ENCODE peak calls at places on chromosomes 4 and X, in four cellular contexts. One of them, this sample, is unnamed.

GRCh38 chr4:103092245-103092644 is 7.4 kb downstream of the BDH2 start:
- DNase-seq in HepG2: no peak
- DNase-seq in GM12878: no peak
- DNase-seq in K562: no peak
- DNase-seq in this sample: no peak

GRCh38 chr4:15545371-15545770 is 75.7 kb downstream of the CC2D2A start:
- DNase-seq in K562: no peak
- DNase-seq in GM12878: no peak
- DNase-seq in HepG2: no peak
- DNase-seq in this sample: no peak

GRCh38 chrX:144566592-144566991 is 680.7 kb upstream of the SPANXN1 start:
- DNase-seq in GM12878: no peak
- DNase-seq in HepG2: no peak
- DNase-seq in K562: no peak
- DNase-seq in this sample: peak

GRCh38 chr4:147347217-147347616 is 133.7 kb upstream of the EDNRA start:
- DNase-seq in GM12878: no peak
- DNase-seq in K562: no peak
- DNase-seq in HepG2: no peak
- DNase-seq in this sample: no peak

GRCh38 chr4:89836897-89837384 is at the start of gene SNCA:
- DNase-seq in HepG2: no peak
- DNase-seq in GM12878: no peak
- DNase-seq in K562: peak
- DNase-seq in this sample: peak

GRCh38 chr4:67871867-67872266 is 11.9 kb downstream of the TMPRSS11D start:
- DNase-seq in GM12878: no peak
- DNase-seq in HepG2: peak
- DNase-seq in K562: peak
- DNase-seq in this sample: no peak

GRCh38 chr4:112099701-112100289 is 45.5 kb upstream of the FAM241A start:
- DNase-seq in GM12878: peak
- DNase-seq in K562: peak
- DNase-seq in HepG2: peak
- DNase-seq in this sample: no peak

GRCh38 chr4:102574317-102574716 is 73.2 kb downstream of the NFKB1 start:
- DNase-seq in GM12878: no peak
- DNase-seq in K562: no peak
- DNase-seq in HepG2: no peak
- DNase-seq in this sample: no peak

GRCh38 chr4:142307857-142308256 is 538.2 kb downstream of the INPP4B start:
- DNase-seq in GM12878: no peak
- DNase-seq in HepG2: no peak
- DNase-seq in K562: no peak
- DNase-seq in this sample: no peak

GRCh38 chr4:177374966-177375365 is 65.3 kb downstream of the NEIL3 start:
- DNase-seq in HepG2: no peak
- DNase-seq in GM12878: no peak
- DNase-seq in K562: no peak
- DNase-seq in this sample: no peak

GRCh38 chr4:72358483-72358882 is 210.5 kb downstream of the ADAMTS3 start:
- DNase-seq in K562: no peak
- DNase-seq in HepG2: no peak
- DNase-seq in GM12878: no peak
- DNase-seq in this sample: no peak

GRCh38 chr4:155889036-155889793 is 14.3 kb upstream of the TDO2 start:
- DNase-seq in GM12878: peak
- DNase-seq in K562: no peak
- DNase-seq in HepG2: no peak
- DNase-seq in this sample: no peak

GRCh38 chrX:47166126-47166525 is 21.1 kb downstream of the RBM10 start:
- DNase-seq in K562: no peak
- DNase-seq in HepG2: no peak
- DNase-seq in GM12878: no peak
- DNase-seq in this sample: no peak

GRCh38 chrX:30822068-30822671 is 66.9 kb downstream of the TAB3 start:
- DNase-seq in K562: peak
- DNase-seq in GM12878: peak
- DNase-seq in HepG2: peak
- DNase-seq in this sample: no peak

GRCh38 chr4:133808151-133808550 is 393.4 kb downstream of the PABPC4L start:
- DNase-seq in HepG2: no peak
- DNase-seq in GM12878: no peak
- DNase-seq in K562: no peak
- DNase-seq in this sample: no peak
- TF ChIP-seq CBX5 in HepG2: no peak
- TF ChIP-seq CBX5 in GM12878: no peak
- TF ChIP-seq CBX5 in K562: no peak
- TF ChIP-seq CBX5 in this sample: no peak

GRCh38 chrX:806586-806985 is 176.0 kb downstream of the SHOX start:
- DNase-seq in GM12878: no peak
- DNase-seq in K562: no peak
- DNase-seq in HepG2: no peak
- DNase-seq in this sample: no peak

GRCh38 chrX:809081-809480 is 178.5 kb downstream of the SHOX start:
- DNase-seq in HepG2: no peak
- DNase-seq in K562: no peak
- DNase-seq in GM12878: no peak
- DNase-seq in this sample: no peak

GRCh38 chrX:805988-806387 is 175.4 kb downstream of the SHOX start:
- DNase-seq in K562: no peak
- DNase-seq in HepG2: no peak
- DNase-seq in GM12878: no peak
- DNase-seq in this sample: no peak

GRCh38 chrX:810186-810585 is 179.6 kb downstream of the SHOX start:
- DNase-seq in HepG2: no peak
- DNase-seq in GM12878: no peak
- DNase-seq in K562: no peak
- DNase-seq in this sample: no peak
- H2AFZ ChIP-seq in HepG2: no peak
- H2AFZ ChIP-seq in GM12878: no peak
- H2AFZ ChIP-seq in K562: no peak
- H2AFZ ChIP-seq in this sample: no peak

GRCh38 chr4:84936123-84936522 is 30.4 kb downstream of the WDFY3 start:
- DNase-seq in HepG2: no peak
- DNase-seq in GM12878: no peak
- DNase-seq in K562: no peak
- DNase-seq in this sample: no peak

GRCh38 chr4:84940960-84941359 is 25.5 kb downstream of the WDFY3 start:
- DNase-seq in GM12878: no peak
- DNase-seq in HepG2: no peak
- DNase-seq in K562: no peak
- DNase-seq in this sample: no peak

GRCh38 chr4:84937381-84937977 is 29.0 kb downstream of the WDFY3 start:
- DNase-seq in GM12878: no peak
- DNase-seq in HepG2: no peak
- DNase-seq in K562: no peak
- DNase-seq in this sample: no peak

GRCh38 chr4:84939111-84939510 is 27.4 kb downstream of the WDFY3 start:
- DNase-seq in K562: no peak
- DNase-seq in GM12878: no peak
- DNase-seq in HepG2: no peak
- DNase-seq in this sample: no peak

GRCh38 chr4:84938316-84938715 is 28.2 kb downstream of the WDFY3 start:
- DNase-seq in GM12878: no peak
- DNase-seq in K562: no peak
- DNase-seq in HepG2: peak
- DNase-seq in this sample: no peak
- TF ChIP-seq HDAC2 in GM12878: no peak
- TF ChIP-seq HDAC2 in K562: no peak
- TF ChIP-seq HDAC2 in HepG2: no peak
- TF ChIP-seq HDAC2 in this sample: no peak

GRCh38 chrX:3567681-3568080 is 145.8 kb downstream of the PRKX start:
- DNase-seq in K562: no peak
- DNase-seq in HepG2: no peak
- DNase-seq in GM12878: no peak
- DNase-seq in this sample: no peak
- TF ChIP-seq CBX5 in K562: no peak
- TF ChIP-seq CBX5 in HepG2: no peak
- TF ChIP-seq CBX5 in GM12878: no peak
- TF ChIP-seq CBX5 in this sample: no peak

GRCh38 chr4:124727331-124727730 is 14.8 kb upstream of the ANKRD50 start:
- DNase-seq in GM12878: no peak
- DNase-seq in HepG2: no peak
- DNase-seq in K562: no peak
- DNase-seq in this sample: no peak

GRCh38 chr4:124726269-124726668 is 13.7 kb upstream of the ANKRD50 start:
- DNase-seq in K562: no peak
- DNase-seq in GM12878: no peak
- DNase-seq in HepG2: no peak
- DNase-seq in this sample: no peak

GRCh38 chr4:124717101-124717500 is 4.6 kb upstream of the ANKRD50 start:
- DNase-seq in K562: no peak
- DNase-seq in GM12878: no peak
- DNase-seq in HepG2: no peak
- DNase-seq in this sample: no peak

DNA sequence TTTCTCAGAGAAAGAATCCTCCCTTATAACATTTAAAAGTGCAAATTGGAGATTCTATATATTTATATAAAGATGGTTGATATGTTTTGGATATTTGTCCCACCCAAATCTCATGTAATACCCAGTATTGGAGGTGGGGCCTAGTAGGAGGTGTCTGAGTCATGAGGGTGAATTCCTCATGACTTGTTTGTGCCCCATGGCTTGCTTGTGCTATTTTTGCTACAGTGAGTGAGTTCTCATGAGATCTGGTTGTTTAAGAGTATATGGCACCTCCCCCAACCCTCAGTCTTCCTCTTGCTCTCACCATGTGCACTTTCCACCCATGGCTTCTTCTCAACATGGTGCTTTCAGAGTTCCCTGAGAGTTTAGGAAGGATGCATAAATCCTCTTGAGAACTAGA is 9.5 kb upstream of the ANKRD50 start:
- DNase-seq in HepG2: no peak
- DNase-seq in GM12878: no peak
- DNase-seq in K562: no peak
- DNase-seq in this sample: no peak
- H2AFZ ChIP-seq in HepG2: no peak
- H2AFZ ChIP-seq in GM12878: no peak
- H2AFZ ChIP-seq in K562: no peak
- H2AFZ ChIP-seq in this sample: no peak

DNA sequence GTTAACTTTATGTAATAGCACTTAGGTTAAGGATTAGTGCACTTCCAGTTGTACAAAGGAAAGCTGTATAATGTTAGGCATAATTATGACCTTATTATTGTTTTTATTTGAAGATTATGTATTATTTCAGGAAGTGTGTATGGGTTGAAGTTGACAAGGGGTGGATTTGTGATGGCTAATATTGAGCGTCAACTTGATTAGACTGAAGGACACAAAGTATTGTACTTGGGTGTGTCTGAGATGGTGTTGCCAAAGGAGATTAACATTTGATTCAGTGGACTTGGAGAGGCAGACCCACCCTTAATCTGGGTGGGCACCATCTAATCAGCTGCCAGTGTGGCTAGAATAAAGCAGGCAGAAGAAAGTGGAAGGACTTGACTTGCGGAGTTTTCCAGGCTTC is 127.3 kb downstream of the PPARGC1A start:
- DNase-seq in HepG2: no peak
- DNase-seq in K562: no peak
- DNase-seq in GM12878: no peak
- DNase-seq in this sample: no peak
- TF ChIP-seq HDAC2 in HepG2: no peak
- TF ChIP-seq HDAC2 in K562: no peak
- TF ChIP-seq HDAC2 in GM12878: no peak
- TF ChIP-seq HDAC2 in this sample: no peak

GRCh38 chr4:38743866-38744265 is 38.9 kb downstream of the TLR10 start:
- DNase-seq in HepG2: no peak
- DNase-seq in K562: no peak
- DNase-seq in GM12878: no peak
- DNase-seq in this sample: no peak
- TF ChIP-seq CBX5 in HepG2: no peak
- TF ChIP-seq CBX5 in K562: no peak
- TF ChIP-seq CBX5 in GM12878: no peak
- TF ChIP-seq CBX5 in this sample: no peak

DNA sequence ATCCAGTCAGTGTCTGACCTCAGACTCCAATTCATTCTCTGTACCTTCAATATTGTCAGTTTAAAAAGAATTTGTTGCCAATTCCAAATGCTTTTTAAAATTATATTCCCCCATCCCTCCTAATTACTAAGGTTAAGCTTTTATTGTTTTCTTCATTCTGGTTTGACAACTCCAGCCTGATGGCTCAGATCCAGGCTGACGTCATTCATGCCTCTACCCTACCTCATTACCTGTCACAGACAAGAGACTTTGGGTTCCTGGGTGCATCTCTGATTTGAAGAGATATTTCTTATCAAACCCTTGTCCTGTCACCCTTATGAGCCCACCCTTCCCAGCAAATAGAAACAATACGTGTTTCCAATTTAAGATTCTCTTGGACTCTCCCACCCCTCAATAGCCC is 300.2 kb upstream of the CLNK start:
- DNase-seq in K562: no peak
- DNase-seq in HepG2: no peak
- DNase-seq in GM12878: no peak
- DNase-seq in this sample: no peak
- H2AFZ ChIP-seq in K562: no peak
- H2AFZ ChIP-seq in HepG2: no peak
- H2AFZ ChIP-seq in GM12878: no peak
- H2AFZ ChIP-seq in this sample: no peak